ENCODE peak calls at places on chromosome 12, in ten cellular contexts. O is OCI-LY7, M is GM23248, J is testis, I is IMR-90, E is thoracic aorta, P is right atrium auricular region, W is kidney, F is neural progenitor cell, G is hepatocyte. H is an unnamed sample. For H3K4me1, the result is how much of the 10 kb centered on the place peaks cover.

GRCh38 chr12:87332987-87333761 is 696.0 kb downstream of the C12orf50 start:
- DNase-seq in O (no peak), M (no peak), J (no peak), I (peak), E (no peak), P (no peak), W (no peak), F (no peak), G (no peak), H (no peak)

GRCh38 chr12:89882051-89882450 is 173.4 kb upstream of the ATP2B1 start:
- DNase-seq in O (no peak), M (peak), J (no peak), I (peak), E (no peak), P (no peak), W (no peak), F (peak), G (peak), H (no peak)

GRCh38 chr12:64221656-64222010 is 463 bp downstream of the KICS2 start:
- DNase-seq in O (peak), M (peak), J (peak), I (peak), E (peak), P (peak), W (peak), F (peak), G (peak), H (peak)

GRCh38 chr12:75738486-75738885 is 227.1 kb upstream of the KRR1 start:
- DNase-seq in O (no peak), M (peak), J (no peak), I (peak), E (no peak), P (no peak), W (no peak), F (no peak), G (no peak), H (no peak)

GRCh38 chr12:43210437-43211197 is 341.4 kb downstream of the ADAMTS20 start:
- DNase-seq in O (peak), M (peak), J (no peak), I (peak), E (no peak), P (no peak), W (no peak), F (no peak), G (no peak), H (no peak)

GRCh38 chr12:125132698-125133400 is 67.6 kb downstream of the AACS start:
- DNase-seq in O (no peak), M (peak), J (no peak), I (peak), E (no peak), P (no peak), W (no peak), F (no peak), G (no peak), H (no peak)

GRCh38 chr12:15540025-15540424 is 217.7 kb downstream of the PTPRO start:
- DNase-seq in O (no peak), M (peak), J (no peak), I (peak), E (no peak), P (no peak), W (no peak), F (no peak), G (no peak), H (no peak)

GRCh38 chr12:88325828-88326214 is 183.7 kb downstream of the TMTC3 start:
- DNase-seq in O (no peak), M (peak), J (no peak), I (peak), E (no peak), P (no peak), W (no peak), F (no peak), G (no peak), H (no peak)

GRCh38 chr12:11508699-11509098 is 113.3 kb upstream of the PRB2 start:
- DNase-seq in O (no peak), M (peak), J (no peak), I (peak), E (no peak), P (no peak), W (no peak), F (no peak), G (no peak), H (no peak)

GRCh38 chr12:55683676-55684075 is 24.0 kb downstream of the ITGA7 start:
- DNase-seq in O (no peak), M (no peak), J (no peak), I (no peak), E (no peak), P (no peak), W (peak), F (no peak), G (no peak), H (no peak)

GRCh38 chr12:96587691-96588090 is 98.3 kb downstream of the CFAP54 start:
- DNase-seq in O (no peak), M (peak), J (no peak), I (peak), E (no peak), P (no peak), W (no peak), F (no peak), G (no peak), H (no peak)

GRCh38 chr12:65826513-65827171 is 2.4 kb downstream of the HMGA2 start:
- DNase-seq in O (no peak), M (peak), J (no peak), I (peak), E (no peak), P (no peak), W (no peak), F (peak), G (no peak), H (no peak)

GRCh38 chr12:56014205-56014604 is 6.6 kb upstream of the IKZF4 start:
- DNase-seq in O (no peak), M (no peak), J (no peak), I (no peak), E (no peak), P (no peak), W (no peak), F (no peak), G (peak), H (no peak)

GRCh38 chr12:13390381-13390856 is 193.9 kb downstream of the EMP1 start:
- DNase-seq in O (no peak), M (peak), J (peak), I (peak), E (peak), P (peak), W (peak), F (no peak), G (peak), H (peak)

GRCh38 chr12:25187781-25188180 is 7.2 kb downstream of the DNAI7 start:
- DNase-seq in O (no peak), M (peak), J (no peak), I (peak), E (no peak), P (no peak), W (no peak), F (no peak), G (no peak), H (no peak)

GRCh38 chr12:12449533-12450025 is 92.7 kb downstream of the BORCS5 start:
- DNase-seq in O (no peak), M (no peak), J (peak), I (peak), E (peak), P (no peak), W (no peak), F (no peak), G (peak), H (no peak)

GRCh38 chr12:607541-608001 is 55.7 kb downstream of the NINJ2 start:
- DNase-seq in O (no peak), M (no peak), J (no peak), I (no peak), E (no peak), P (no peak), W (peak), F (no peak), G (no peak), H (peak)

GRCh38 chr12:12791756-12792346 is 6.4 kb downstream of the APOLD1 start:
- DNase-seq in O (no peak), M (peak), J (peak), I (peak), E (no peak), P (no peak), W (no peak), F (no peak), G (peak), H (no peak)

GRCh38 chr12:104121001-104121400 is 17.0 kb downstream of the NFYB start:
- DNase-seq in O (no peak), M (peak), J (no peak), I (peak), E (no peak), P (no peak), W (no peak), F (no peak), G (no peak), H (no peak)

GRCh38 chr12:29041621-29042020 is 107.5 kb upstream of the FAR2 start:
- DNase-seq in O (no peak), M (peak), J (no peak), I (peak), E (no peak), P (no peak), W (no peak), F (no peak), G (peak), H (no peak)

GRCh38 chr12:14260011-14260993 is 105.2 kb upstream of the ATF7IP start:
- DNase-seq in O (no peak), M (peak), J (peak), I (peak), E (peak), P (peak), W (peak), F (peak), G (peak), H (peak)

GRCh38 chr12:120224304-120225199 is 23.6 kb upstream of the RPLP0 start:
- DNase-seq in O (no peak), M (peak), J (peak), I (no peak), E (no peak), P (no peak), W (peak), F (no peak), G (peak), H (peak)

GRCh38 chr12:5438671-5439200 is 6.8 kb downstream of the NTF3 start:
- DNase-seq in O (no peak), M (peak), J (no peak), I (no peak), E (no peak), P (no peak), W (no peak), F (no peak), G (no peak), H (no peak)

GRCh38 chr12:20525064-20525610 is 156.8 kb downstream of the PDE3A start:
- DNase-seq in O (no peak), M (no peak), J (no peak), I (peak), E (no peak), P (no peak), W (no peak), F (no peak), G (no peak), H (no peak)

GRCh38 chr12:50112456-50113218 is 601 bp downstream of the COX14 start:
- DNase-seq in O (peak), M (no peak), J (peak), I (no peak), E (no peak), P (no peak), W (no peak), F (peak), G (peak), H (peak)

GRCh38 chr12:106255493-106255892 is 7.7 kb upstream of the CKAP4 start:
- DNase-seq in O (no peak), M (no peak), J (no peak), I (no peak), E (no peak), P (no peak), W (no peak), F (no peak), G (no peak), H (no peak)

GRCh38 chr12:5230151-5230550 is 186.5 kb downstream of the KCNA5 start:
- DNase-seq in O (no peak), M (peak), J (no peak), I (peak), E (no peak), P (no peak), W (no peak), F (no peak), G (no peak), H (no peak)

GRCh38 chr12:132393991-132394949 is 64.9 kb upstream of the GALNT9 start:
- DNase-seq in O (no peak), M (peak), J (no peak), I (no peak), E (no peak), P (no peak), W (peak), F (no peak), G (no peak), H (no peak)

GRCh38 chr12:62631531-62632520 is 165.2 kb downstream of the MON2 start:
- DNase-seq in O (no peak), M (peak), J (peak), I (peak), E (no peak), P (peak), W (peak), F (peak), G (peak), H (peak)

GRCh38 chr12:49920241-49920914 is 16.7 kb upstream of the FAIM2 start:
- DNase-seq in O (no peak), M (peak), J (no peak), I (peak), E (no peak), P (no peak), W (no peak), F (no peak), G (no peak), H (no peak)

GRCh38 chr12:93563807-93564538 is 8.5 kb upstream of the SOCS2 start:
- DNase-seq in O (peak), M (peak), J (no peak), I (peak), E (no peak), P (no peak), W (no peak), F (peak), G (peak), H (no peak)

GRCh38 chr12:94244165-94245133 is 96.1 kb downstream of the PLXNC1 start:
- DNase-seq in O (peak), M (no peak), J (no peak), I (no peak), E (no peak), P (no peak), W (no peak), F (no peak), G (no peak), H (no peak)

GRCh38 chr12:25241171-25242020 is 9.3 kb downstream of the KRAS start:
- DNase-seq in O (peak), M (peak), J (no peak), I (peak), E (no peak), P (no peak), W (no peak), F (peak), G (peak), H (no peak)

GRCh38 chr12:47736877-47737676 is 11.8 kb upstream of the ENDOU start:
- DNase-seq in O (no peak), M (peak), J (peak), I (peak), E (peak), P (peak), W (peak), F (no peak), G (peak), H (peak)

GRCh38 chr12:121334513-121335343 is 17.5 kb downstream of the ANAPC5 start:
- DNase-seq in O (peak), M (peak), J (peak), I (peak), E (no peak), P (no peak), W (no peak), F (peak), G (peak), H (peak)

GRCh38 chr12:56723889-56724659 is 1.0 kb downstream of the NACA start:
- DNase-seq in O (peak), M (peak), J (peak), I (peak), E (peak), P (peak), W (no peak), F (peak), G (peak), H (peak)

GRCh38 chr12:75294338-75294737 is 35.8 kb downstream of the CAPS2 start:
- DNase-seq in O (no peak), M (no peak), J (no peak), I (no peak), E (no peak), P (no peak), W (no peak), F (no peak), G (no peak), H (no peak)

GRCh38 chr12:47733142-47733541 is 7.9 kb upstream of the ENDOU start:
- DNase-seq in O (no peak), M (no peak), J (no peak), I (no peak), E (no peak), P (no peak), W (no peak), F (no peak), G (no peak), H (no peak)

GRCh38 chr12:121578230-121579189 is 2.3 kb downstream of the KDM2B start:
- DNase-seq in O (peak), M (peak), J (no peak), I (peak), E (no peak), P (no peak), W (peak), F (peak), G (no peak), H (peak)

GRCh38 chr12:98402671-98403070 is 112.7 kb upstream of the TMPO start:
- DNase-seq in O (no peak), M (no peak), J (no peak), I (no peak), E (no peak), P (no peak), W (no peak), F (no peak), G (no peak), H (no peak)

GRCh38 chr12:98403385-98403784 is 112.0 kb upstream of the TMPO start:
- DNase-seq in O (no peak), M (no peak), J (no peak), I (no peak), E (no peak), P (no peak), W (no peak), F (no peak), G (no peak), H (no peak)

GRCh38 chr12:98405795-98406366 is 109.5 kb upstream of the TMPO start:
- DNase-seq in O (no peak), M (no peak), J (no peak), I (no peak), E (no peak), P (no peak), W (no peak), F (no peak), G (no peak), H (no peak)

GRCh38 chr12:98402081-98402480 is 113.3 kb upstream of the TMPO start:
- DNase-seq in O (no peak), M (no peak), J (no peak), I (peak), E (no peak), P (no peak), W (no peak), F (no peak), G (peak), H (no peak)

GRCh38 chr12:98403936-98404335 is 111.5 kb upstream of the TMPO start:
- DNase-seq in O (no peak), M (no peak), J (no peak), I (no peak), E (no peak), P (no peak), W (no peak), F (no peak), G (no peak), H (no peak)
- H3K4me1 ChIP-seq in O (under half), M (under half), J (under half), I (under half), E (under half), P (under half), W (under half), F (under half), G (under half), H (under half)

DNA sequence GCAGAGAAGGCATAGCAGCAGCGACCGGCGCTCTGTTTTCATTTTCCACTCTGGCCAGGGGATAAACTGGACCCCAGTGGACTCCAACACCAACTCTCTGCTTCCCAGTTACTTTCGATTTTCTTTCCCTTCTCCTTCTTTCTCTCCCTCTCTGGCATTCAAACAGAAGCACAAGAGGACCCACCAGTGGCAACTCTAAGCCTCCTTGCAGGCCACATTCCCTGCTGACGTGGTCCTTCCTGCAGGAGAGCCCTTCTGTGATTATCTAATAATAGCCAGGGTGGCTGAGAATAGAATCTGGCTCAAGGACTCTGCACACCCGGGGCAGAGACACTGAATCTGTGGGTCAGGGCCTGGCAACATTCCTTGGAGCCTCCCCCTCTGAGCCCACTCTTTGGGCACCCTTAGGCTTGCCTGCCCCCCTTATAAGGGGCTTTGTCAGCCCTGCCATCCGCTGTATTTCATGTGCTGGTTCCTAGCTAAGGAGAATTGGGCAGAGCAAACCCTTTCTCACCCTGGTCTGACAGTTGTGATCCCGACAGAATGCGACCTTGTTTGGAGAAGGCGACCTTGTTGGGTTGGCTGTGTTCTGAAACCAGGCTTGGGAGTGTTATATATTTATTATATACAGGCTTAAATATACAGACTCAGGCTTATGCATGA is 8.2 kb upstream of the HOXC6 start:
- DNase-seq in O (no peak), M (peak), J (peak), I (no peak), E (no peak), P (no peak), W (peak), F (no peak), G (no peak), H (peak)
- H3K4me1 ChIP-seq in O (half or more), M (half or more), J (under half), I (under half), E (under half), P (under half), W (under half), F (under half), G (under half), H (under half)

DNA sequence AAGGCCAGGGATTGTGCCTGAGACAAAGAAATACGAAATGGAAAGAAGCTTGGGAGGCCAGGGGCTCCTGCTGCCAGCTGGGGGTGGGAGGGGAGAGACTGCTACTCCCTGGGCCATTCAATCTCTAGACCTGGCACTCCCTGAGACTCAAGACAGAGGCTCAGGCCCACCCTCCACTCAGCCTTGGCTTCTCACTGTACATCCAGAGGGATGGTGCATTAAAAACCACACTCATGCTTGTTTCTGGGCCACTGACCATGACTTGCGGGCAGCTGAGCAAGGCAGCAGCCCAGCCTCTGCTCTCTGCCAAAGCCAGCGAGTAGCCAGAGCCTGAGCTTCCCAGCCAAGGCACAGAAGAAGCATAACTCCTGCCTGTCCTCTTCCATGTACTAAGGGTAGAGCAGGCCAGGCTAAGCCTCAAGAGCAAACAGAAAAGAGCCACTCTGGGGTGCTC is 41.5 kb downstream of the PITPNM2 start:
- DNase-seq in O (no peak), M (no peak), J (peak), I (no peak), E (no peak), P (no peak), W (no peak), F (no peak), G (no peak), H (no peak)
- H3K4me1 ChIP-seq in O (under half), M (under half), J (under half), I (under half), E (under half), P (half or more), W (under half), F (under half), G (under half), H (half or more)

DNA sequence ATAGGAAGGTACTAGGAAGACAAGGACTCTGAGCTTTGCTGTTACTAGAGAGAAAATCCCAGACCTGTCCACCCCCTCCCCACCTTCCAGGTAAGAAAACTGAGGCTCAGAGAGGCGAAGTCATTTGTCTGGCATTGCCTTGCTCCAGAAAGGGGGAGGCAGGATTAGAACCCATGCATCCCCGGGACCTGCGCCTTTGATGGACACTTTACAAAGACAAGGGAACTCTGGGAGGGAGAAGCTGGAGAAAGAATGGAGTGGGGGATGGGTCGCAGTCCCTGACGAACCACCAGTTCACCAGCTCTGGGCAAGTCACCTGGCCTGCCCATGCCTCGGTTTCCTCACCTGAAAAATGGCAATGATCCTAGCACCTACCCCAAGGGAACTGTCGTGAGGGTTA is 10.8 kb downstream of the TRPV4 start:
- DNase-seq in O (no peak), M (no peak), J (no peak), I (no peak), E (no peak), P (no peak), W (no peak), F (no peak), G (no peak), H (no peak)
- H3K4me1 ChIP-seq in O (under half), M (under half), J (under half), I (under half), E (under half), P (under half), W (under half), F (under half), G (under half), H (under half)

GRCh38 chr12:108306506-108306905 is 32.6 kb downstream of the CMKLR1 start:
- DNase-seq in O (no peak), M (no peak), J (no peak), I (no peak), E (no peak), P (no peak), W (no peak), F (no peak), G (no peak), H (no peak)
- H3K4me1 ChIP-seq in O (under half), M (half or more), J (under half), I (under half), E (under half), P (half or more), W (under half), F (under half), G (under half), H (half or more)